ENCODE peak calls at places on chromosome 5, in five cellular contexts. One of them, this sample, is unnamed.

GRCh38 chr5:94153736-94154450 is 412.5 kb upstream of the POU5F2 start:
- DNase-seq in IMR-90: peak
- DNase-seq in ovary: no peak
- DNase-seq in uterus: no peak
- DNase-seq in adrenal gland: no peak
- DNase-seq in this sample: no peak

GRCh38 chr5:61002616-61003015 is 57.6 kb downstream of the NDUFAF2 start:
- DNase-seq in uterus: no peak
- DNase-seq in adrenal gland: no peak
- DNase-seq in IMR-90: no peak
- DNase-seq in ovary: no peak
- DNase-seq in this sample: no peak

GRCh38 chr5:28473531-28474107 is 1435.2 kb upstream of the CDH9 start:
- DNase-seq in adrenal gland: no peak
- DNase-seq in ovary: no peak
- DNase-seq in IMR-90: no peak
- DNase-seq in uterus: no peak
- DNase-seq in this sample: no peak

GRCh38 chr5:141870226-141870625 is 8.0 kb downstream of the PCDH1 start:
- DNase-seq in ovary: peak
- DNase-seq in uterus: no peak
- DNase-seq in IMR-90: no peak
- DNase-seq in adrenal gland: no peak
- DNase-seq in this sample: no peak

GRCh38 chr5:148976569-148977321 is 86.1 kb downstream of the SH3TC2 start:
- DNase-seq in IMR-90: peak
- DNase-seq in adrenal gland: no peak
- DNase-seq in ovary: no peak
- DNase-seq in uterus: no peak
- DNase-seq in this sample: no peak

GRCh38 chr5:72065751-72066255 is 41.5 kb upstream of the MAP1B start:
- DNase-seq in adrenal gland: no peak
- DNase-seq in IMR-90: peak
- DNase-seq in ovary: no peak
- DNase-seq in uterus: no peak
- DNase-seq in this sample: no peak

GRCh38 chr5:173233347-173234128 is 1.5 kb downstream of the NKX2-5 start:
- DNase-seq in uterus: no peak
- DNase-seq in ovary: no peak
- DNase-seq in adrenal gland: no peak
- DNase-seq in IMR-90: no peak
- DNase-seq in this sample: no peak

GRCh38 chr5:1726956-1727355 is 72.7 kb downstream of the MRPL36 start:
- DNase-seq in ovary: no peak
- DNase-seq in IMR-90: no peak
- DNase-seq in adrenal gland: no peak
- DNase-seq in uterus: no peak
- DNase-seq in this sample: no peak

GRCh38 chr5:33637011-33637410 is 196.2 kb downstream of the TARS1 start:
- DNase-seq in uterus: no peak
- DNase-seq in adrenal gland: no peak
- DNase-seq in IMR-90: no peak
- DNase-seq in ovary: no peak
- DNase-seq in this sample: no peak

GRCh38 chr5:135069895-135070657 is 36.0 kb upstream of the PITX1 start:
- DNase-seq in ovary: no peak
- DNase-seq in IMR-90: no peak
- DNase-seq in uterus: peak
- DNase-seq in adrenal gland: no peak
- DNase-seq in this sample: no peak

GRCh38 chr5:149310947-149311675 is 34.2 kb upstream of the GRPEL2 start:
- DNase-seq in adrenal gland: peak
- DNase-seq in IMR-90: peak
- DNase-seq in uterus: no peak
- DNase-seq in ovary: no peak
- DNase-seq in this sample: peak

GRCh38 chr5:161058751-161059150 is 206.7 kb upstream of the ATP10B start:
- DNase-seq in uterus: no peak
- DNase-seq in ovary: no peak
- DNase-seq in adrenal gland: no peak
- DNase-seq in IMR-90: no peak
- DNase-seq in this sample: no peak

GRCh38 chr5:120735076-120735475 is 271.0 kb downstream of the PRR16 start:
- DNase-seq in uterus: no peak
- DNase-seq in IMR-90: peak
- DNase-seq in ovary: no peak
- DNase-seq in adrenal gland: no peak
- DNase-seq in this sample: no peak

GRCh38 chr5:1077491-1078020 is 34.3 kb downstream of the SLC12A7 start:
- DNase-seq in ovary: no peak
- DNase-seq in IMR-90: no peak
- DNase-seq in adrenal gland: no peak
- DNase-seq in uterus: no peak
- DNase-seq in this sample: no peak

GRCh38 chr5:51544386-51544785 is 161.1 kb downstream of the ISL1 start:
- DNase-seq in ovary: no peak
- DNase-seq in uterus: no peak
- DNase-seq in IMR-90: no peak
- DNase-seq in adrenal gland: no peak
- DNase-seq in this sample: no peak

GRCh38 chr5:120535900-120536299 is 71.8 kb downstream of the PRR16 start:
- DNase-seq in uterus: no peak
- DNase-seq in IMR-90: peak
- DNase-seq in ovary: no peak
- DNase-seq in adrenal gland: no peak
- DNase-seq in this sample: no peak

GRCh38 chr5:16663848-16664247 is 47.1 kb upstream of the RETREG1 start:
- DNase-seq in adrenal gland: no peak
- DNase-seq in ovary: no peak
- DNase-seq in uterus: no peak
- DNase-seq in IMR-90: no peak
- DNase-seq in this sample: no peak

GRCh38 chr5:104793452-104794120 is 1231.0 kb upstream of the NUDT12 start:
- DNase-seq in uterus: no peak
- DNase-seq in IMR-90: no peak
- DNase-seq in adrenal gland: no peak
- DNase-seq in ovary: no peak
- DNase-seq in this sample: no peak

GRCh38 chr5:75522542-75522941 is 10.9 kb downstream of the POLK start:
- DNase-seq in uterus: no peak
- DNase-seq in adrenal gland: no peak
- DNase-seq in IMR-90: peak
- DNase-seq in ovary: no peak
- DNase-seq in this sample: no peak

GRCh38 chr5:1111727-1112289 is at the start of gene SLC12A7:
- DNase-seq in uterus: peak
- DNase-seq in IMR-90: no peak
- DNase-seq in adrenal gland: peak
- DNase-seq in ovary: peak
- DNase-seq in this sample: peak

GRCh38 chr5:154236011-154236410 is 45.5 kb downstream of the GALNT10 start:
- DNase-seq in uterus: no peak
- DNase-seq in ovary: no peak
- DNase-seq in adrenal gland: no peak
- DNase-seq in IMR-90: no peak
- DNase-seq in this sample: no peak

GRCh38 chr5:83035373-83036170 is 41.6 kb downstream of the TMEM167A start:
- DNase-seq in adrenal gland: peak
- DNase-seq in ovary: no peak
- DNase-seq in IMR-90: no peak
- DNase-seq in uterus: no peak
- DNase-seq in this sample: no peak

GRCh38 chr5:56375011-56375410 is 141.9 kb upstream of the ANKRD55 start:
- DNase-seq in adrenal gland: peak
- DNase-seq in IMR-90: no peak
- DNase-seq in uterus: no peak
- DNase-seq in ovary: no peak
- DNase-seq in this sample: no peak

GRCh38 chr5:179795863-179796833 is 2.4 kb downstream of the LTC4S start:
- DNase-seq in uterus: peak
- DNase-seq in ovary: peak
- DNase-seq in adrenal gland: peak
- DNase-seq in IMR-90: peak
- DNase-seq in this sample: peak
- TF ChIP-seq POLR2A in uterus: peak
- TF ChIP-seq POLR2A in ovary: no peak
- TF ChIP-seq POLR2A in adrenal gland: peak
- TF ChIP-seq POLR2A in IMR-90: peak
- TF ChIP-seq POLR2A in this sample: no peak

DNA sequence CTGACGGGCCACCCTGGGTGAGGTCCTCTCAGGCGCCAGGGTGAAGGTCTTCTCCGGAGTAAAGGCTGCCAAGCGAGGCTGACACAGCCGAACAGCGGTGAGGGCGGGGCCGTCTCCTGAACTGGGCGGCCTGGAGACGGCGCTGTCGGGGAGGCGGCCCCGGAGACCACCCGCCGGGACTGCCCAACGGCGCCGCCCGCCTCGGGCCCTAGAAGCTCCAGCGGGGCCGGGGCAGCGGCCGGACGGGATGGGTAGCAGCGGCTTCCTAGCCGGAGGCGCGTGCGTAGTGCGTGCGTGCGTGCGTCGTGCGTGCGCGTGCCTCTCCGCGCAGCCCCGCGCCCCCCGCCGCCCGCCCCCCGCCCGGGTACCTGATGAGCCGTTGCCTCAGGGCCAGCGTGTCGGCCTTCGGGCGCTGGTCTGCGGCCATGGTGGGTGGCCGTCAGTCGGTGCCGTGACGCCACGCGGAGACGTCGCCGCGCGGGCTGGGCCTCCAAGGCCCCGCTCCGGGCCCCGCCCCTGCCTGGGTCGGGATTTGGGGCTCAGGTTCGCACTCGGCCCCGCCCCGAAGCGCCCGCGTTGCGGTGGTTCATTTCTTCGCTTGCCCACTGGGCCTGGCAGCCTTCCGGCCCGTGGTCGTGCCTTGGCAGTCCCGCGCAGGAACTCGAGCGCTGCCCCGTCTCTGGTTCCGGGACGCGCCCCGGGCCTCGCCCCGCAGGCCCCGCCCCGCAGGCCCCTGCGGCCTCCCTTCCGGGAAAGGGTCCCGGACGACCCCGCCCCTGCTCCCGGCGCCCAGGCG is at the start of gene PHYKPL:
- DNase-seq in adrenal gland: peak
- DNase-seq in ovary: peak
- DNase-seq in IMR-90: peak
- DNase-seq in uterus: peak
- DNase-seq in this sample: peak
- TF ChIP-seq POLR2A in adrenal gland: peak
- TF ChIP-seq POLR2A in ovary: peak
- TF ChIP-seq POLR2A in IMR-90: peak
- TF ChIP-seq POLR2A in uterus: peak
- TF ChIP-seq POLR2A in this sample: peak

GRCh38 chr5:52989781-52990530 is 804 bp downstream of the ITGA2 start:
- DNase-seq in adrenal gland: peak
- DNase-seq in uterus: peak
- DNase-seq in ovary: peak
- DNase-seq in IMR-90: peak
- DNase-seq in this sample: no peak

GRCh38 chr5:52990531-52990925 is 1.4 kb downstream of the ITGA2 start:
- DNase-seq in ovary: no peak
- DNase-seq in adrenal gland: no peak
- DNase-seq in uterus: no peak
- DNase-seq in IMR-90: no peak
- DNase-seq in this sample: no peak

GRCh38 chr5:52988335-52989024 is 672 bp upstream of the ITGA2 start:
- DNase-seq in IMR-90: no peak
- DNase-seq in uterus: no peak
- DNase-seq in adrenal gland: peak
- DNase-seq in ovary: no peak
- DNase-seq in this sample: no peak

GRCh38 chr5:52987711-52988329 is 1.3 kb upstream of the ITGA2 start:
- DNase-seq in adrenal gland: no peak
- DNase-seq in ovary: no peak
- DNase-seq in IMR-90: peak
- DNase-seq in uterus: no peak
- DNase-seq in this sample: no peak

GRCh38 chr5:52989025-52989780 is at the start of gene ITGA2:
- DNase-seq in adrenal gland: peak
- DNase-seq in IMR-90: peak
- DNase-seq in uterus: peak
- DNase-seq in ovary: peak
- DNase-seq in this sample: no peak
- TF ChIP-seq POLR2A in adrenal gland: peak
- TF ChIP-seq POLR2A in IMR-90: peak
- TF ChIP-seq POLR2A in uterus: no peak
- TF ChIP-seq POLR2A in ovary: no peak
- TF ChIP-seq POLR2A in this sample: no peak

GRCh38 chr5:126776499-126777256 is at the start of gene LMNB1:
- DNase-seq in IMR-90: peak
- DNase-seq in adrenal gland: peak
- DNase-seq in ovary: peak
- DNase-seq in uterus: peak
- DNase-seq in this sample: peak

GRCh38 chr5:126778675-126779403 is 1.9 kb downstream of the LMNB1 start:
- DNase-seq in adrenal gland: no peak
- DNase-seq in ovary: no peak
- DNase-seq in IMR-90: no peak
- DNase-seq in uterus: no peak
- DNase-seq in this sample: peak

GRCh38 chr5:126777257-126777973 is 479 bp downstream of the LMNB1 start:
- DNase-seq in IMR-90: peak
- DNase-seq in ovary: peak
- DNase-seq in adrenal gland: peak
- DNase-seq in uterus: peak
- DNase-seq in this sample: peak

GRCh38 chr5:126780165-126780827 is 3.4 kb downstream of the LMNB1 start:
- DNase-seq in uterus: peak
- DNase-seq in ovary: no peak
- DNase-seq in IMR-90: peak
- DNase-seq in adrenal gland: peak
- DNase-seq in this sample: peak

GRCh38 chr5:126777974-126778674 is 1.2 kb downstream of the LMNB1 start:
- DNase-seq in adrenal gland: peak
- DNase-seq in IMR-90: peak
- DNase-seq in uterus: peak
- DNase-seq in ovary: peak
- DNase-seq in this sample: peak
- TF ChIP-seq POLR2A in adrenal gland: peak
- TF ChIP-seq POLR2A in IMR-90: peak
- TF ChIP-seq POLR2A in uterus: peak
- TF ChIP-seq POLR2A in ovary: peak
- TF ChIP-seq POLR2A in this sample: peak